ENCODE peak calls at places on chromosomes 7 and 10, in four cellular contexts. D, G, I and X are unnamed samples.

GRCh38 chr7:45389073-45389872 is 184.9 kb upstream of the ADCY1 start:
- DNase-seq in G (no peak), I (no peak), D (no peak), X (no peak)

GRCh38 chr10:127984944-127985343 is 78.0 kb downstream of the PTPRE start:
- DNase-seq in D (no peak), G (peak), I (no peak), X (no peak)

GRCh38 chr7:149787428-149788299 is 14.3 kb upstream of the ZNF467 start:
- DNase-seq in D (no peak), G (no peak), I (peak), X (no peak)

GRCh38 chr7:139752148-139752547 is 25.6 kb downstream of the HIPK2 start:
- DNase-seq in D (no peak), G (no peak), I (no peak), X (no peak)

GRCh38 chr10:67648613-67649229 is 47.3 kb downstream of the CTNNA3 start:
- DNase-seq in G (no peak), I (no peak), D (no peak), X (no peak)

GRCh38 chr7:69764071-69764470 is 165.8 kb downstream of the AUTS2 start:
- DNase-seq in I (no peak), G (no peak), D (no peak), X (no peak)

GRCh38 chr7:28623105-28623730 is 210.9 kb downstream of the CREB5 start:
- DNase-seq in I (no peak), D (no peak), G (no peak), X (no peak)

GRCh38 chr7:19575909-19576557 is 132.8 kb downstream of the POLR1F start:
- DNase-seq in D (no peak), G (no peak), I (no peak), X (no peak)

GRCh38 chr10:42951486-42952251 is 125.2 kb upstream of the RET start:
- DNase-seq in G (peak), D (no peak), I (no peak), X (no peak)

GRCh38 chr7:107201795-107202450 is 33.1 kb downstream of the HBP1 start:
- DNase-seq in G (no peak), D (peak), I (peak), X (no peak)

GRCh38 chr7:25789701-25790240 is 362.2 kb upstream of the NFE2L3 start:
- DNase-seq in G (no peak), D (no peak), I (no peak), X (no peak)

GRCh38 chr10:1392127-1392526 is 335.9 kb downstream of the WDR37 start:
- DNase-seq in G (no peak), D (no peak), I (peak), X (no peak)

GRCh38 chr7:38630720-38631673 is at the start of gene AMPH:
- DNase-seq in G (peak), I (peak), D (peak), X (no peak)

GRCh38 chr10:76388321-76388720 is 956.9 kb downstream of the LRMDA start:
- DNase-seq in I (no peak), G (no peak), D (no peak), X (no peak)

GRCh38 chr10:73076361-73077183 is 20.1 kb downstream of the P4HA1 start:
- DNase-seq in D (peak), I (no peak), G (peak), X (peak)
- TF ChIP-seq EP300 in D (no peak), I (peak), G (no peak), X (no peak)

GRCh38 chr10:78545756-78546155 is 512.1 kb downstream of the RPS24 start:
- DNase-seq in D (no peak), I (no peak), G (no peak), X (no peak)

GRCh38 chr10:78543026-78543748 is 509.5 kb downstream of the RPS24 start:
- DNase-seq in I (no peak), D (no peak), G (peak), X (no peak)

GRCh38 chr10:78542536-78542935 is 508.9 kb downstream of the RPS24 start:
- DNase-seq in G (peak), I (no peak), D (no peak), X (no peak)

GRCh38 chr10:78543749-78544446 is 510.2 kb downstream of the RPS24 start:
- DNase-seq in D (peak), G (peak), I (no peak), X (peak)

GRCh38 chr10:78544447-78545085 is 510.9 kb downstream of the RPS24 start:
- DNase-seq in D (no peak), G (peak), I (no peak), X (no peak)
- H3K27ac ChIP-seq in D (peak), G (peak), I (no peak), X (no peak)

DNA sequence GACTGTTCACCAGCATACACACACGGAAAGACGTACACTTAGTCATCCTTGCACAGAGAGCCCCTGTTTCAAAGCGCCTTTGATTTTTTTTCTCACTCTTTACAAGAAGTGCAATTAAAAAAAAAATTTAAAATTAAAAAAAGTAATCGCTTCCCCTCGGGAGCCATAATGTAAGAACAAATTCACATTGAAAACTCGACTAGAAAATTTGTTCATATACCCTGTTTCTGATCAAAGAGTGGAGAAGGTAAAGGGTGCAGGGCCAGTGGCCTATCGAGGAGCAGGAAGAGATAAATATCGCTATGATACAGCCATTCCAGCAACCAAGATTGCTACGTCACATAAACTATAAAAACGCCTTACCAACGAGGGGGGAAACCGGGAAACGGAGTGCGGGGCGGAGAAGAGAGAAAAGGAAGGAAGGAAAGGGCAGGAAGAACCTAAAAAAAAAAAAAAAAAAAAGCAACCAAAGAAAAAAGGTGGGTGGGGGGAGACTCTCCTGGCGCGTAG is 5.0 kb upstream of the HOXA2 start:
- DNase-seq in G (no peak), I (no peak), D (peak), X (no peak)
- H3K4me3 ChIP-seq in G (peak), I (no peak), D (peak), X (peak)

GRCh38 chr10:45004661-45005060 is 3.9 kb downstream of the ZNF22 start:
- DNase-seq in I (no peak), D (no peak), G (no peak), X (no peak)

GRCh38 chr10:45000138-45000763 is 472 bp upstream of the ZNF22 start:
- DNase-seq in I (no peak), D (peak), G (peak), X (peak)

GRCh38 chr10:45000764-45001381 is at the start of gene ZNF22:
- DNase-seq in I (peak), G (peak), D (peak), X (peak)

GRCh38 chr10:45003432-45004000 is 2.8 kb downstream of the ZNF22 start:
- DNase-seq in G (no peak), D (no peak), I (no peak), X (no peak)

GRCh38 chr10:45001382-45002148 is 842 bp downstream of the ZNF22 start:
- DNase-seq in I (peak), D (peak), G (peak), X (peak)
- TF ChIP-seq EP300 in I (no peak), D (no peak), G (no peak), X (no peak)